ENCODE peak calls at places on chromosomes 5 and 9, in five cellular contexts. N is stomach, L is cardiac muscle cell, F is heart right ventricle, O is left ventricle myocardium inferior. H is an unnamed sample.

GRCh38 chr5:69271376-69271775 is 36.7 kb downstream of the CDK7 start:
- DNase-seq in F (peak; percentile 14), L (no peak), N (no peak), O (no peak), H (peak; percentile 83)

GRCh38 chr5:141420855-141421488 is at the start of gene PCDHGA11:
- DNase-seq in L (no peak), N (no peak), F (no peak), O (no peak), H (peak; percentile 73)

GRCh38 chr5:121189569-121190305 is 661.9 kb upstream of the FTMT start:
- DNase-seq in F (no peak), O (no peak), N (no peak), L (peak; percentile 81), H (peak; percentile 43)

GRCh38 chr5:31663519-31663918 is 24.6 kb downstream of the PDZD2 start:
- DNase-seq in N (no peak), F (peak; percentile 31), O (peak; percentile 23), L (no peak), H (no peak)

GRCh38 chr5:154557548-154557947 is 79.5 kb upstream of the HAND1 start:
- DNase-seq in F (no peak), O (no peak), L (no peak), N (no peak), H (no peak)

GRCh38 chr9:113955076-113955752 is 79.1 kb downstream of the ZNF618 start:
- DNase-seq in L (no peak), O (no peak), N (no peak), F (no peak), H (no peak)

GRCh38 chr5:176754376-176754942 is 55.9 kb upstream of the UNC5A start:
- DNase-seq in O (no peak), F (no peak), L (no peak), N (no peak), H (no peak)

GRCh38 chr5:107474724-107475489 is 195.8 kb downstream of the EFNA5 start:
- DNase-seq in F (no peak), N (no peak), O (no peak), L (no peak), H (no peak)

GRCh38 chr9:72874344-72874743 is 78.5 kb downstream of the ALDH1A1 start:
- DNase-seq in N (no peak), L (no peak), F (no peak), O (no peak), H (no peak)

GRCh38 chr5:43772601-43773031 is 169.6 kb downstream of the NNT start:
- DNase-seq in L (no peak), N (no peak), F (no peak), O (no peak), H (no peak)

GRCh38 chr9:127187231-127187956 is 65.0 kb upstream of the ANGPTL2 start:
- DNase-seq in N (peak; percentile 60), F (peak; percentile 61), O (peak; percentile 54), L (no peak), H (peak; percentile 80)

GRCh38 chr5:74895906-74896305 is 29.7 kb upstream of the FAM169A start:
- DNase-seq in O (peak; percentile 77), L (no peak), F (peak; percentile 80), N (peak; percentile 75), H (peak; percentile 96)

GRCh38 chr5:130687085-130687733 is 477.8 kb downstream of the HINT1 start:
- DNase-seq in F (no peak), L (peak; percentile 67), N (no peak), O (no peak), H (no peak)

GRCh38 chr9:33127881-33128280 is 39.3 kb downstream of the B4GALT1 start:
- DNase-seq in F (no peak), N (no peak), O (no peak), L (no peak), H (no peak)

GRCh38 chr9:126705767-126706697 is 92.3 kb downstream of the LMX1B start:
- DNase-seq in F (peak; percentile 38), L (peak; percentile 41), O (peak; percentile 64), N (peak; percentile 79), H (peak; percentile 77)

GRCh38 chr9:81389569-81389993 is 299.8 kb downstream of the TLE1 start:
- DNase-seq in F (no peak), N (no peak), L (no peak), O (no peak), H (no peak)

GRCh38 chr5:43425965-43426364 is 13.8 kb upstream of the CCL28 start:
- DNase-seq in O (no peak), F (no peak), L (no peak), N (peak; percentile 37), H (no peak)

GRCh38 chr5:141715340-141715905 is 33.4 kb upstream of the ARAP3 start:
- DNase-seq in L (no peak), O (no peak), N (no peak), F (no peak), H (no peak)

GRCh38 chr5:42057254-42057690 is 132.2 kb downstream of the FBXO4 start:
- DNase-seq in F (peak; percentile 8), O (no peak), L (peak; percentile 60), N (peak; percentile 57), H (peak; percentile 63)

GRCh38 chr9:2307480-2307879 is 292.3 kb downstream of the SMARCA2 start:
- DNase-seq in O (no peak), N (no peak), F (no peak), L (no peak), H (no peak)

GRCh38 chr9:92807757-92808725 is 43.4 kb upstream of the BICD2 start:
- DNase-seq in N (no peak), F (no peak), L (peak; percentile 1), O (no peak), H (no peak)

GRCh38 chr9:99905833-99906402 is 536 bp upstream of the STX17 start:
- DNase-seq in O (no peak), L (no peak), F (no peak), N (peak; percentile 51), H (no peak)

GRCh38 chr9:32376295-32376694 is 8.1 kb upstream of the ACO1 start:
- DNase-seq in N (no peak), L (no peak), O (no peak), F (no peak), H (no peak)

GRCh38 chr5:95848701-95849100 is 26.2 kb upstream of the GLRX start:
- DNase-seq in F (no peak), N (no peak), O (no peak), L (no peak), H (peak; percentile 70)

GRCh38 chr5:34552129-34552528 is 104.0 kb upstream of the RAI14 start:
- DNase-seq in L (no peak), O (no peak), N (no peak), F (peak; percentile 41), H (no peak)

GRCh38 chr9:112380771-112381181 is 868 bp downstream of the HSDL2 start:
- DNase-seq in F (no peak), N (no peak), L (peak; percentile 32), O (no peak), H (no peak)

GRCh38 chr9:121921444-121921843 is 171.7 kb downstream of the TTLL11 start:
- DNase-seq in L (no peak), N (no peak), O (no peak), F (no peak), H (no peak)
- H3K27ac ChIP-seq in L (no peak overlapping the region), N (no peak overlapping the region), O (no peak overlapping the region), F (no peak overlapping the region), H (no peak overlapping the region)

GRCh38 chr9:90772381-90772780 is 29.2 kb upstream of the SYK start:
- DNase-seq in F (no peak), L (no peak), O (no peak), N (no peak), H (no peak)
- H3K27ac ChIP-seq in F (no peak overlapping the region), L (no peak overlapping the region), O (no peak overlapping the region), N (no peak overlapping the region), H (no peak overlapping the region)

GRCh38 chr5:139369181-139369580 is 13.9 kb downstream of the SLC23A1 start:
- DNase-seq in N (no peak), F (no peak), L (no peak), O (no peak), H (no peak)
- H3K27ac ChIP-seq in N (no peak overlapping the region), F (no peak overlapping the region), L (no peak overlapping the region), O (peak overlapping the region; percentile 28), H (no peak overlapping the region)

GRCh38 chr9:121640076-121640475 is 11.4 kb upstream of the DAB2IP start:
- DNase-seq in O (peak; percentile 65), L (peak; percentile 80), N (peak; percentile 85), F (peak; percentile 70), H (peak; percentile 59)

GRCh38 chr9:121639619-121640018 is 11.8 kb upstream of the DAB2IP start:
- DNase-seq in O (no peak), N (no peak), L (no peak), F (no peak), H (no peak)

GRCh38 chr9:121638399-121638798 is 13.0 kb upstream of the DAB2IP start:
- DNase-seq in N (no peak), L (no peak), O (no peak), F (no peak), H (no peak)

GRCh38 chr9:121637441-121638222 is 13.8 kb upstream of the DAB2IP start:
- DNase-seq in L (no peak), N (no peak), F (no peak), O (no peak), H (no peak)

DNA sequence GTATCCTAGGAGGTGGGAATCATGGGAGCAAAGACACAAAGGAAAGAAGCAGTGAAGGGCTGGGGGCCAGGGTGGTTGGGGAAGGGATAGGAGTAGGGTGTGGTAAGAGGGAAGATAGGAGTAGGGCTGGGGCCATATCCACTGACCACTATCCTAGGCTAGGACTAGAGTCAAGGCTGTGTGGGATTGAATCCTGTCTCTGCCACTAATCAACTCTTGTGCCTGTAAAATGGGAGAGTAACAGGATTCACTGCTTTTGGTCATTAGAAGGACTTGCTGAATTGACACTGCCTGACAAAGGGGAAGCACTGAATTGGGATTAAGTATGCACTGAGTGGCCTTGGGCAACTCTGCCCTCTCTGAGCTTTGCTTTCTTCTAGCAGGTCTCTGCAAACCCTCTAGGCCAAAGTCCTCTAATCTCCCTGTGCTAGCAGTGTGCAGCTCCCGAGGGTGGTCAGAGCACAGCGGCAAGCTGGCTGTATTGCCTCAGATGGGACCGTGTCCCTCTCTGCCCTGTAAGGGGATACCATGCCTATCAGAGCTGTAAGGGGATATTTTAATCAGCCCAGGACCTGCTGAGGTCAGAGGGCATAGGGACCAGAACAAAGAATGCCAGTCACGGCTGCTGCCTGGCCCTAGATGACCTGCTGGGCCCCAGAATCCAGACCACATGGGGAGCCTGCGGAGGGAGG is 12.4 kb upstream of the DAB2IP start:
- DNase-seq in N (no peak), L (no peak), O (no peak), F (no peak), H (no peak)
- H3K27ac ChIP-seq in N (no peak overlapping the region), L (peak overlapping the region; percentile 11), O (no peak overlapping the region), F (no peak overlapping the region), H (no peak overlapping the region)

GRCh38 chr5:57878301-57878722 is 395.7 kb upstream of the ACTBL2 start:
- DNase-seq in N (no peak), O (no peak), F (no peak), L (no peak), H (no peak)
- H3K27ac ChIP-seq in N (no peak overlapping the region), O (no peak overlapping the region), F (no peak overlapping the region), L (no peak overlapping the region), H (no peak overlapping the region)

H was measured in testis.